ENCODE peak calls at places on chromosomes 7 and 10, in nine cellular contexts. One of them, this sample, is unnamed.

GRCh38 chr10:86900955-86901354 is 56.5 kb downstream of the MMRN2 start:
- DNase-seq in retinal pigment epithelial cell: peak; percentile 14
- DNase-seq in Peyer's patch: no peak
- DNase-seq in endodermal cell: no peak
- DNase-seq in Panc1: no peak
- DNase-seq in lower lobe of right lung: peak; percentile 62
- DNase-seq in cardiac fibroblast: peak; percentile 60
- DNase-seq in fibroblast of lung: peak; percentile 62
- DNase-seq in DND-41: no peak
- DNase-seq in this sample: no peak

GRCh38 chr10:112819231-112819630 is 130.8 kb upstream of the TCF7L2 start:
- DNase-seq in retinal pigment epithelial cell: no peak
- DNase-seq in Panc1: no peak
- DNase-seq in fibroblast of lung: no peak
- DNase-seq in Peyer's patch: no peak
- DNase-seq in DND-41: no peak
- DNase-seq in endodermal cell: peak; percentile 29
- DNase-seq in cardiac fibroblast: no peak
- DNase-seq in lower lobe of right lung: no peak
- DNase-seq in this sample: no peak

GRCh38 chr7:149799397-149800168 is 26.2 kb upstream of the ZNF467 start:
- DNase-seq in Peyer's patch: peak; percentile 75
- DNase-seq in fibroblast of lung: no peak
- DNase-seq in retinal pigment epithelial cell: no peak
- DNase-seq in endodermal cell: peak; percentile 91
- DNase-seq in Panc1: peak; percentile 15
- DNase-seq in DND-41: peak; percentile 61
- DNase-seq in cardiac fibroblast: no peak
- DNase-seq in lower lobe of right lung: no peak
- DNase-seq in this sample: peak; percentile 8

GRCh38 chr7:134174797-134175261 is 47.7 kb downstream of the LRGUK start:
- DNase-seq in retinal pigment epithelial cell: peak; percentile 8
- DNase-seq in lower lobe of right lung: no peak
- DNase-seq in fibroblast of lung: peak; percentile 81
- DNase-seq in endodermal cell: no peak
- DNase-seq in DND-41: no peak
- DNase-seq in Panc1: peak; percentile 67
- DNase-seq in Peyer's patch: peak; percentile 48
- DNase-seq in cardiac fibroblast: peak; percentile 91
- DNase-seq in this sample: no peak

GRCh38 chr7:16529697-16530096 is 3.1 kb downstream of the LRRC72 start:
- DNase-seq in retinal pigment epithelial cell: no peak
- DNase-seq in lower lobe of right lung: no peak
- DNase-seq in Panc1: no peak
- DNase-seq in endodermal cell: no peak
- DNase-seq in Peyer's patch: no peak
- DNase-seq in DND-41: no peak
- DNase-seq in fibroblast of lung: no peak
- DNase-seq in cardiac fibroblast: no peak
- DNase-seq in this sample: no peak

GRCh38 chr7:34755008-34755407 is 97.0 kb downstream of the NPSR1 start:
- DNase-seq in Peyer's patch: no peak
- DNase-seq in cardiac fibroblast: no peak
- DNase-seq in DND-41: no peak
- DNase-seq in fibroblast of lung: no peak
- DNase-seq in endodermal cell: no peak
- DNase-seq in Panc1: no peak
- DNase-seq in retinal pigment epithelial cell: no peak
- DNase-seq in lower lobe of right lung: no peak
- DNase-seq in this sample: no peak

GRCh38 chr7:816300-816750 is 16.0 kb upstream of the SUN1 start:
- DNase-seq in DND-41: peak; percentile 97
- DNase-seq in lower lobe of right lung: peak; percentile 98
- DNase-seq in cardiac fibroblast: peak; percentile 96
- DNase-seq in fibroblast of lung: peak; percentile 97
- DNase-seq in Panc1: peak; percentile 87
- DNase-seq in retinal pigment epithelial cell: peak; percentile 90
- DNase-seq in endodermal cell: peak; percentile 99
- DNase-seq in Peyer's patch: peak; percentile 99
- DNase-seq in this sample: peak; percentile 91

GRCh38 chr10:72567884-72568283 is 58.0 kb downstream of the MICU1 start:
- DNase-seq in lower lobe of right lung: no peak
- DNase-seq in cardiac fibroblast: peak; percentile 16
- DNase-seq in Panc1: peak; percentile 46
- DNase-seq in DND-41: no peak
- DNase-seq in endodermal cell: no peak
- DNase-seq in fibroblast of lung: no peak
- DNase-seq in Peyer's patch: no peak
- DNase-seq in retinal pigment epithelial cell: no peak
- DNase-seq in this sample: no peak

GRCh38 chr10:23310443-23310842 is 34.2 kb downstream of the C10orf67 start:
- DNase-seq in lower lobe of right lung: no peak
- DNase-seq in cardiac fibroblast: no peak
- DNase-seq in endodermal cell: no peak
- DNase-seq in retinal pigment epithelial cell: no peak
- DNase-seq in Peyer's patch: no peak
- DNase-seq in fibroblast of lung: peak; percentile 6
- DNase-seq in DND-41: no peak
- DNase-seq in Panc1: no peak
- DNase-seq in this sample: no peak

GRCh38 chr7:4951903-4952636 is 6.9 kb downstream of the MMD2 start:
- DNase-seq in cardiac fibroblast: peak; percentile 22
- DNase-seq in Panc1: no peak
- DNase-seq in Peyer's patch: no peak
- DNase-seq in retinal pigment epithelial cell: no peak
- DNase-seq in endodermal cell: peak; percentile 84
- DNase-seq in lower lobe of right lung: no peak
- DNase-seq in fibroblast of lung: peak; percentile 7
- DNase-seq in DND-41: peak; percentile 27
- DNase-seq in this sample: no peak

DNA sequence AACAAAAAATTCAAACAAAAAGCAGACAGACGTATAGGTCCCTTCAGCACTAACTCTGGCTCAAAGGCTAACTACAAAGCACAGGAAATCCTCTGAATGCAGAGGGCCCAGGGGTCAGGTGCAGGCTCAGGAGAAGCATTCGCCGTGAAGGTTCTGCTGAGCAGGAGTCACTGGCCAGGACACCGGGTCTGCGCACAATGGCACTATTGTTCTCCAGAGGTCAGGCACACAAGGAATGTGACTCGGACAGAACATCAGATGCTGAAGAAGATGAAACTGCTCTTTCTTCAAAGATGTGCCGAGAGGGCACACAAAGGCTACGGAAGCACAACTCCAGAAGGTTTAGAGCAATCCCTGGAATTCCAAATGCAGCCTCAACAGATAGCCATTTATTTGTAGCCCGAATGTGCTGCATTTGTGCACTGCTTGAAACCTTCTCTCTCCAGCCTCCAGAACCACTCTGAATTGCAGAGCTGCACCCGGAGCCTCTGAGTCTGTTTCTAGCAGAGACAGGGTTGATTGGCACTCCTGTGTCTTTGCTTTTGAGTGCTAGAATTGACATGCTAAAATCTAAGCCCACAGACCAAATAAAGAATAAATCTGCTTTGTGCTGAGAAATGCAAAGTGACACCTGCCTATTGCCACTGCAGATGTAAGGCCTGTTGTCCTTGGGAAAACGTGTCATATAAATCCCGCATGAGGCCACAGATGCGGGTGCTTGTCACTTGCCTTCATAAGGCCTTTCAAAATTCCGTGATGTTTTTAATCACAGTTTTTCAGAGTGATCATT is 85.4 kb upstream of the AFAP1L2 start:
- DNase-seq in endodermal cell: peak; percentile 63
- DNase-seq in DND-41: no peak
- DNase-seq in lower lobe of right lung: no peak
- DNase-seq in cardiac fibroblast: no peak
- DNase-seq in fibroblast of lung: peak; percentile 15
- DNase-seq in retinal pigment epithelial cell: no peak
- DNase-seq in Peyer's patch: no peak
- DNase-seq in Panc1: no peak
- DNase-seq in this sample: no peak
- H3K4me3 ChIP-seq in endodermal cell: no peak overlapping the region
- H3K4me3 ChIP-seq in DND-41: no peak overlapping the region
- H3K4me3 ChIP-seq in lower lobe of right lung: no peak overlapping the region
- H3K4me3 ChIP-seq in cardiac fibroblast: no peak overlapping the region
- H3K4me3 ChIP-seq in fibroblast of lung: no peak overlapping the region
- H3K4me3 ChIP-seq in retinal pigment epithelial cell: no peak overlapping the region
- H3K4me3 ChIP-seq in Peyer's patch: no peak overlapping the region
- H3K4me3 ChIP-seq in Panc1: no peak overlapping the region
- H3K4me3 ChIP-seq in this sample: no peak overlapping the region

GRCh38 chr10:78747366-78747955 is 321.3 kb upstream of the ZMIZ1 start:
- DNase-seq in Panc1: no peak
- DNase-seq in DND-41: no peak
- DNase-seq in fibroblast of lung: no peak
- DNase-seq in Peyer's patch: no peak
- DNase-seq in endodermal cell: no peak
- DNase-seq in cardiac fibroblast: no peak
- DNase-seq in retinal pigment epithelial cell: no peak
- DNase-seq in lower lobe of right lung: no peak
- DNase-seq in this sample: no peak

GRCh38 chr10:78744521-78745090 is 324.2 kb upstream of the ZMIZ1 start:
- DNase-seq in Panc1: no peak
- DNase-seq in endodermal cell: no peak
- DNase-seq in retinal pigment epithelial cell: no peak
- DNase-seq in fibroblast of lung: no peak
- DNase-seq in Peyer's patch: no peak
- DNase-seq in lower lobe of right lung: no peak
- DNase-seq in DND-41: no peak
- DNase-seq in cardiac fibroblast: no peak
- DNase-seq in this sample: no peak

GRCh38 chr10:78745445-78745844 is 323.3 kb upstream of the ZMIZ1 start:
- DNase-seq in DND-41: no peak
- DNase-seq in endodermal cell: no peak
- DNase-seq in fibroblast of lung: no peak
- DNase-seq in cardiac fibroblast: no peak
- DNase-seq in retinal pigment epithelial cell: no peak
- DNase-seq in lower lobe of right lung: no peak
- DNase-seq in Panc1: no peak
- DNase-seq in Peyer's patch: no peak
- DNase-seq in this sample: no peak

GRCh38 chr10:78749200-78749599 is 319.6 kb upstream of the ZMIZ1 start:
- DNase-seq in cardiac fibroblast: no peak
- DNase-seq in retinal pigment epithelial cell: no peak
- DNase-seq in Panc1: no peak
- DNase-seq in fibroblast of lung: no peak
- DNase-seq in Peyer's patch: no peak
- DNase-seq in DND-41: no peak
- DNase-seq in endodermal cell: no peak
- DNase-seq in lower lobe of right lung: no peak
- DNase-seq in this sample: no peak

DNA sequence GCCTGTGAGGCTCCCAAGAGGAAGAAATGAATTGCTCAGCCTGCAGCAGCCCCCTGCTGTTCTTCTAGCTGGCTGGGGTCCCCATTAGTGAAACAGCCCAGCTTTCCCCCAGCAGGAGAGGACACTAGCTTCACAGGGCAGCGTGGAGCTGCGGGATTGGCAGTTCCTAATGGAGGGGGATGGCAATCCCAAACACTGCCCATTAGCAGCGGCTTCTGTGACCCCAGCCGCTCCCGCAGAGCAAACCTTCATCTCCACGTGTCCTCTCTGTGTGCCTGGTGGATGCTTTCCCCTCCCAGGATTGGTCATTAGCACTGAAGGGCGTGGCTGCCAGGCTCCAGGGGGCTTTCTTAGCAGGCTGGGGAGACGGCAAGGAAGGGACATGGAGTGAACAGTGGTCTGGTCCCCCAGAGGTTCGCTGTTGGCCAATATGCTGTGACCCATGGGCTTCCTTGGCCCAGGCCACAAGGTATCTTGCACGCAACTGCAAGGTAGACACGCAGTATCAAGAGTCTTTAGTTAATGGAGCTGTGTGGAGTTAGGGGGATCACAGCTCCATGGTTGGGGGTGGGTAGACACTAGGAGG is 322.5 kb upstream of the ZMIZ1 start:
- DNase-seq in DND-41: no peak
- DNase-seq in fibroblast of lung: no peak
- DNase-seq in lower lobe of right lung: no peak
- DNase-seq in cardiac fibroblast: no peak
- DNase-seq in Panc1: no peak
- DNase-seq in endodermal cell: no peak
- DNase-seq in Peyer's patch: no peak
- DNase-seq in retinal pigment epithelial cell: no peak
- DNase-seq in this sample: no peak
- TF ChIP-seq CTCF in DND-41: no peak
- TF ChIP-seq CTCF in fibroblast of lung: no peak
- TF ChIP-seq CTCF in lower lobe of right lung: no peak
- TF ChIP-seq CTCF in cardiac fibroblast: no peak
- TF ChIP-seq CTCF in Panc1: no peak
- TF ChIP-seq CTCF in endodermal cell: no peak
- TF ChIP-seq CTCF in Peyer's patch: no peak
- TF ChIP-seq CTCF in retinal pigment epithelial cell: no peak
- TF ChIP-seq CTCF in this sample: no peak

GRCh38 chr10:129758180-129758579 is 205.9 kb downstream of the EBF3 start:
- DNase-seq in lower lobe of right lung: peak; percentile 31
- DNase-seq in retinal pigment epithelial cell: no peak
- DNase-seq in Peyer's patch: peak; percentile 5
- DNase-seq in Panc1: no peak
- DNase-seq in cardiac fibroblast: no peak
- DNase-seq in fibroblast of lung: no peak
- DNase-seq in DND-41: peak; percentile 4
- DNase-seq in endodermal cell: peak; percentile 28
- DNase-seq in this sample: no peak

GRCh38 chr10:129755075-129756020 is 208.7 kb downstream of the EBF3 start:
- DNase-seq in cardiac fibroblast: no peak
- DNase-seq in Peyer's patch: peak; percentile 32
- DNase-seq in Panc1: no peak
- DNase-seq in lower lobe of right lung: peak; percentile 23
- DNase-seq in DND-41: peak; percentile 2
- DNase-seq in endodermal cell: peak; percentile 24
- DNase-seq in retinal pigment epithelial cell: no peak
- DNase-seq in fibroblast of lung: no peak
- DNase-seq in this sample: no peak

GRCh38 chr10:129758591-129759021 is 205.5 kb downstream of the EBF3 start:
- DNase-seq in Panc1: no peak
- DNase-seq in DND-41: peak; percentile 3
- DNase-seq in retinal pigment epithelial cell: no peak
- DNase-seq in fibroblast of lung: no peak
- DNase-seq in endodermal cell: peak; percentile 23
- DNase-seq in lower lobe of right lung: peak; percentile 31
- DNase-seq in Peyer's patch: peak; percentile 29
- DNase-seq in cardiac fibroblast: no peak
- DNase-seq in this sample: no peak

GRCh38 chr10:129759214-129760002 is 204.7 kb downstream of the EBF3 start:
- DNase-seq in retinal pigment epithelial cell: no peak
- DNase-seq in Panc1: no peak
- DNase-seq in endodermal cell: peak; percentile 31
- DNase-seq in DND-41: peak; percentile 5
- DNase-seq in Peyer's patch: peak; percentile 35
- DNase-seq in lower lobe of right lung: peak; percentile 30
- DNase-seq in cardiac fibroblast: no peak
- DNase-seq in fibroblast of lung: no peak
- DNase-seq in this sample: no peak

GRCh38 chr10:129756912-129757861 is 206.9 kb downstream of the EBF3 start:
- DNase-seq in retinal pigment epithelial cell: no peak
- DNase-seq in fibroblast of lung: peak; percentile 34
- DNase-seq in lower lobe of right lung: peak; percentile 44
- DNase-seq in Panc1: no peak
- DNase-seq in endodermal cell: peak; percentile 42
- DNase-seq in DND-41: peak; percentile 69
- DNase-seq in cardiac fibroblast: peak; percentile 1
- DNase-seq in Peyer's patch: peak; percentile 19
- DNase-seq in this sample: no peak
- H3K4me3 ChIP-seq in retinal pigment epithelial cell: no peak overlapping the region
- H3K4me3 ChIP-seq in fibroblast of lung: no peak overlapping the region
- H3K4me3 ChIP-seq in lower lobe of right lung: peak overlapping the region; percentile 31
- H3K4me3 ChIP-seq in Panc1: no peak overlapping the region
- H3K4me3 ChIP-seq in endodermal cell: no peak overlapping the region
- H3K4me3 ChIP-seq in DND-41: peak overlapping the region; percentile 35
- H3K4me3 ChIP-seq in cardiac fibroblast: no peak overlapping the region
- H3K4me3 ChIP-seq in Peyer's patch: no peak overlapping the region
- H3K4me3 ChIP-seq in this sample: no peak overlapping the region

GRCh38 chr7:130560972-130561371 is 69.1 kb downstream of the MEST start:
- DNase-seq in fibroblast of lung: peak; percentile 26
- DNase-seq in endodermal cell: no peak
- DNase-seq in Panc1: peak; percentile 35
- DNase-seq in cardiac fibroblast: peak; percentile 59
- DNase-seq in retinal pigment epithelial cell: no peak
- DNase-seq in Peyer's patch: no peak
- DNase-seq in lower lobe of right lung: no peak
- DNase-seq in DND-41: no peak
- DNase-seq in this sample: peak; percentile 72
- TF ChIP-seq CTCF in fibroblast of lung: peak; percentile 38
- TF ChIP-seq CTCF in endodermal cell: peak; percentile 56
- TF ChIP-seq CTCF in Panc1: peak; percentile 51
- TF ChIP-seq CTCF in cardiac fibroblast: peak; percentile 40
- TF ChIP-seq CTCF in retinal pigment epithelial cell: peak; percentile 32
- TF ChIP-seq CTCF in Peyer's patch: peak; percentile 48
- TF ChIP-seq CTCF in lower lobe of right lung: peak; percentile 21
- TF ChIP-seq CTCF in DND-41: no peak
- TF ChIP-seq CTCF in this sample: peak; percentile 43